ENCODE peak calls at places on chromosomes 13 and 19, in four cellular contexts. L is fibroblast of mammary gland, B is H9, I is GM10248. O is an unnamed sample.

GRCh38 chr13:49645451-49645850 is 17.1 kb downstream of the ARL11 start:
- DNase-seq in B (no peak), L (no peak), I (no peak), O (no peak)

GRCh38 chr13:50512602-50513527 is 330.6 kb downstream of the DLEU7 start:
- DNase-seq in L (peak; percentile 41), I (peak; percentile 68), B (no peak), O (peak; percentile 66)

GRCh38 chr13:51282322-51282721 is 57.2 kb upstream of the SERPINE3 start:
- DNase-seq in L (no peak), B (peak; percentile 11), I (no peak), O (no peak)

GRCh38 chr13:100636441-100636840 is 38.2 kb downstream of the TMTC4 start:
- DNase-seq in I (no peak), B (no peak), L (no peak), O (no peak)

GRCh38 chr19:19997656-19998268 is 41.5 kb downstream of the ZNF682 start:
- DNase-seq in I (no peak), B (peak; percentile 74), L (peak; percentile 1), O (no peak)

GRCh38 chr19:7857727-7858701 is 16.2 kb downstream of the PRR36 start:
- DNase-seq in L (no peak), B (peak; percentile 94), I (no peak), O (no peak)

GRCh38 chr13:27770809-27771208 is 21.5 kb upstream of the GSX1 start:
- DNase-seq in I (peak; percentile 57), L (peak; percentile 40), B (peak; percentile 61), O (peak; percentile 19)

GRCh38 chr19:5697022-5697889 is 7.2 kb downstream of the RPL36 start:
- DNase-seq in I (no peak), L (no peak), B (peak; percentile 30), O (no peak)

GRCh38 chr19:35044317-35045117 is 3.0 kb downstream of the HPN start:
- DNase-seq in B (peak; percentile 75), I (peak; percentile 75), L (peak; percentile 57), O (peak; percentile 66)

GRCh38 chr13:46905249-46905648 is 8.4 kb upstream of the HTR2A start:
- DNase-seq in L (peak; percentile 55), I (no peak), B (no peak), O (peak; percentile 31)

GRCh38 chr19:38697197-38697596 is 47.1 kb downstream of the CAPN12 start:
- DNase-seq in L (no peak), B (no peak), I (no peak), O (no peak)

GRCh38 chr19:10120538-10121198 is 969 bp upstream of the EIF3G start:
- DNase-seq in L (peak; percentile 97), B (no peak), I (no peak), O (peak; percentile 94)

GRCh38 chr19:3479177-3479818 is 1.0 kb downstream of the SMIM24 start:
- DNase-seq in B (peak; percentile 74), I (peak; percentile 69), L (peak; percentile 27), O (no peak)

GRCh38 chr13:42762251-42762650 is 19.1 kb upstream of the FAM216B start:
- DNase-seq in B (no peak), L (peak; percentile 24), I (no peak), O (peak; percentile 47)

GRCh38 chr13:86087241-86087640 is 288.0 kb upstream of the SLITRK6 start:
- DNase-seq in L (peak; percentile 6), B (no peak), I (no peak), O (no peak)

GRCh38 chr19:49432141-49433073 is 7.2 kb downstream of the GFY start:
- DNase-seq in I (peak; percentile 39), B (peak; percentile 95), L (no peak), O (no peak)

GRCh38 chr19:13621413-13621812 is 115.1 kb upstream of the CACNA1A start:
- DNase-seq in B (peak; percentile 88), I (no peak), L (peak; percentile 97), O (peak; percentile 88)

GRCh38 chr13:36549771-36550170 is 117.5 kb downstream of the CCNA1 start:
- DNase-seq in B (no peak), I (no peak), L (peak; percentile 6), O (peak; percentile 2)

GRCh38 chr19:55931936-55932386 is at the start of gene NLRP13:
- DNase-seq in L (no peak), I (no peak), B (no peak), O (no peak)

GRCh38 chr13:36950920-36951319 is 30.9 kb upstream of the SMAD9 start:
- DNase-seq in L (no peak), B (no peak), I (no peak), O (no peak)

GRCh38 chr13:49914947-49915346 is 21.2 kb downstream of the SPRYD7 start:
- DNase-seq in L (no peak), I (no peak), B (no peak), O (no peak)

GRCh38 chr13:84917252-84917878 is 881.9 kb downstream of the SLITRK6 start:
- DNase-seq in B (no peak), L (peak; percentile 22), I (no peak), O (peak; percentile 28)

GRCh38 chr19:1282588-1283206 is 3.0 kb upstream of the EFNA2 start:
- DNase-seq in B (no peak), L (no peak), I (no peak), O (no peak)

GRCh38 chr19:55014714-55015113 is 23.4 kb downstream of the GP6 start:
- DNase-seq in L (no peak), B (no peak), I (peak; percentile 37), O (no peak)

GRCh38 chr13:42394361-42395065 is 122.6 kb downstream of the AKAP11 start:
- DNase-seq in I (no peak), B (no peak), L (no peak), O (no peak)

GRCh38 chr13:67632590-67632989 is 402.5 kb upstream of the PCDH9 start:
- DNase-seq in L (peak; percentile 16), B (no peak), I (no peak), O (no peak)

GRCh38 chr19:23991170-23991569 is 76.5 kb downstream of the ZNF726 start:
- DNase-seq in I (no peak), L (no peak), B (no peak), O (peak; percentile 4)

GRCh38 chr13:32745509-32745908 is 159.3 kb downstream of the PDS5B start:
- DNase-seq in I (no peak), B (no peak), L (no peak), O (no peak)

GRCh38 chr13:77874406-77874805 is 44.2 kb downstream of the EDNRB start:
- DNase-seq in L (peak; percentile 67), B (no peak), I (no peak), O (peak; percentile 73)

GRCh38 chr13:80363890-80364503 is 23.1 kb upstream of the SPRY2 start:
- DNase-seq in L (peak; percentile 48), B (no peak), I (peak; percentile 29), O (peak; percentile 69)

GRCh38 chr19:5080030-5080644 is 111.2 kb downstream of the KDM4B start:
- DNase-seq in I (no peak), L (no peak), B (no peak), O (no peak)

GRCh38 chr19:36627057-36627456 is 21.9 kb downstream of the ZNF382 start:
- DNase-seq in I (no peak), L (peak; percentile 3), B (no peak), O (no peak)

GRCh38 chr13:93947651-93948050 is 531.8 kb downstream of the DCT start:
- DNase-seq in B (no peak), L (no peak), I (no peak), O (no peak)

GRCh38 chr19:2523630-2524311 is 47.8 kb downstream of the GADD45B start:
- DNase-seq in I (no peak), B (no peak), L (peak; percentile 64), O (peak; percentile 79)

GRCh38 chr13:25869941-25870340 is 181.9 kb downstream of the SHISA2 start:
- DNase-seq in L (no peak), I (no peak), B (no peak), O (no peak)

GRCh38 chr13:106416645-106417044 is 118.8 kb downstream of the EFNB2 start:
- DNase-seq in L (no peak), I (no peak), B (no peak), O (no peak)

GRCh38 chr19:46495789-46496099 is at the start of gene PNMA8B:
- DNase-seq in L (no peak), I (no peak), B (peak; percentile 96), O (peak; percentile 35)

GRCh38 chr19:1172353-1173159 is 1.5 kb downstream of the SBNO2 start:
- DNase-seq in I (no peak), B (no peak), L (peak; percentile 61), O (peak; percentile 65)

DNA sequence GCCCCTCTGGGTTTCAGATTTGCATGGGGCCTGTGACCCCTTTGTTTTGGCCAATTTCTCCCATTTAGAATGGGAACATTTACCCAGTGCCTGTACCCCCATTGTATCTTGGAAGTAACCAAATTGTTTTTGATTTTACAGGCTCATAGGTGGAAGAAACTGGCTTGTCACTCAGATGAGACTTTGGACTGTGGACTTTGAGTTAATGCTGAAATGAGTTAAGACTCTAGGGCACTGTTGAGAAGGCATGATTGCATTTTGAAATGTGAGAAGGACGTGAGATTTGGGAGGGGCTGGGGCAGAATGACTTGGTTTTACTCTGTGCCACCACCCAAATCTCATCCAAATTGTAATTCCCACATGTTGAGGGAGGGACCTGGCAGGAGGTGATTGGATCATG is 258.8 kb downstream of the NHLRC3 start:
- DNase-seq in B (no peak), I (no peak), L (no peak), O (no peak)
- TF ChIP-seq CTCF in B (no peak), I (no peak), L (no peak), O (no peak)

DNA sequence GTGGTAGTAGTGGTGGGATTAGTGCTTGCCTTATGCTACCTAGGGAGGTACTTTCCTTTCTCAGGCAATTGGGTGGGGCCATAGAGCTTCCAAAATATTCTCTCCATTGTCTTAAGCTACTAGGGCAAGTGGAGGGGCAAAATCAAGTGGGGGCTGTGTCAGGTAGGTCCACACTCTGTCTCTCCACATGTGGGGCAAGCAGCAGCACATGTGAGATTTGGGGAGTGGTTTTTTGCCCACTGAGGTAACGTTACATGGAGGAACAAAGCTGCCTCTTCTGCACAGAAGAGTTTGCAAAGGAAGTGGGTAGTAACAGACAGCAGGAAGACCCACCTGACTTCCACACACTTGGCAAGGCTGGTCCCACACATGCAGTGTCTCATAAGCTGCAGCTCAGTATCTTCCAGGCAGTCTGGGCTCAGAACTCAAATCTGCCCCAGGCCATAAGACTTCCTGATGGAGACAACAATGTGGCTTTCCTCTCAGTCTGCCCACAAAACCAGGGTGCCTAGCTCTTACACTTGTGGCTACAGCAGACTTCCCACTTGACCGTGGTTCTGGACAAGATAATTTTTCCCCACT is 1581.5 kb upstream of the PCDH20 start:
- DNase-seq in I (no peak), L (no peak), B (no peak), O (no peak)
- TF ChIP-seq CTCF in I (no peak), L (no peak), B (no peak), O (no peak)

GRCh38 chr13:41008349-41008980 is 10.7 kb downstream of the ELF1 start:
- DNase-seq in L (peak; percentile 89), B (no peak), I (no peak), O (peak; percentile 79)

GRCh38 chr13:41006951-41007350 is 12.2 kb downstream of the ELF1 start:
- DNase-seq in I (no peak), L (no peak), B (no peak), O (no peak)

GRCh38 chr13:41006296-41006695 is 12.8 kb downstream of the ELF1 start:
- DNase-seq in B (no peak), I (no peak), L (no peak), O (no peak)

GRCh38 chr13:41005709-41006108 is 13.4 kb downstream of the ELF1 start:
- DNase-seq in L (no peak), I (no peak), B (no peak), O (no peak)

GRCh38 chr13:41007359-41008118 is 11.6 kb downstream of the ELF1 start:
- DNase-seq in I (no peak), B (no peak), L (no peak), O (no peak)
- TF ChIP-seq CTCF in I (no peak), B (no peak), L (no peak), O (no peak)

GRCh38 chr19:45161715-45162463 is 1.1 kb upstream of the NKPD1 start:
- DNase-seq in B (peak; percentile 80), L (peak; percentile 28), I (no peak), O (peak; percentile 26)
- TF ChIP-seq CTCF in B (peak; percentile 75), L (peak; percentile 55), I (peak; percentile 24), O (peak; percentile 73)